ENCODE peak calls at places on chromosome 17, in nine cellular contexts. H, S, G, N, X, B, T, D and E are unnamed samples.

GRCh38 chr17:79997004-79997673 is 38.5 kb downstream of the TBC1D16 start:
- DNase-seq in H (no peak), S (no peak), G (no peak), N (no peak), X (no peak), B (no peak), T (no peak), D (no peak), E (no peak)

GRCh38 chr17:76811028-76811427 is 57.2 kb upstream of the MGAT5B start:
- DNase-seq in H (no peak), S (no peak), G (no peak), N (no peak), X (no peak), B (no peak), T (no peak), D (no peak), E (no peak)

GRCh38 chr17:79779088-79779529 is 1.2 kb downstream of the CBX2 start:
- DNase-seq in H (no peak), S (no peak), G (no peak), N (no peak), X (no peak), B (no peak), T (peak), D (no peak), E (no peak)

GRCh38 chr17:50691550-50692447 is 15.9 kb downstream of the ANKRD40 start:
- DNase-seq in H (no peak), S (no peak), G (no peak), N (no peak), X (no peak), B (no peak), T (no peak), D (peak), E (no peak)

GRCh38 chr17:61647044-61647443 is 56.0 kb upstream of the NACA2 start:
- DNase-seq in H (no peak), S (peak), G (no peak), N (peak), X (no peak), B (no peak), T (no peak), D (no peak), E (peak)

GRCh38 chr17:55641559-55642160 is 81.0 kb downstream of the TMEM100 start:
- DNase-seq in H (peak), S (peak), G (peak), N (peak), X (peak), B (peak), T (peak), D (peak), E (peak)

GRCh38 chr17:51000835-51001638 is 119.6 kb downstream of the SPAG9 start:
- DNase-seq in H (no peak), S (peak), G (peak), N (peak), X (no peak), B (no peak), T (no peak), D (no peak), E (peak)

GRCh38 chr17:28391401-28391800 is 14.6 kb downstream of the SLC46A1 start:
- DNase-seq in H (no peak), S (no peak), G (no peak), N (no peak), X (no peak), B (no peak), T (no peak), D (no peak), E (no peak)

GRCh38 chr17:43526886-43527648 is 19.1 kb downstream of the ETV4 start:
- DNase-seq in H (no peak), S (no peak), G (no peak), N (no peak), X (no peak), B (no peak), T (no peak), D (no peak), E (no peak)

GRCh38 chr17:53470626-53471025 is 352.1 kb upstream of the KIF2B start:
- DNase-seq in H (no peak), S (no peak), G (no peak), N (no peak), X (no peak), B (no peak), T (no peak), D (no peak), E (no peak)

GRCh38 chr17:7380321-7380720 is 568 bp upstream of the TNK1 start:
- DNase-seq in H (peak), S (peak), G (peak), N (peak), X (peak), B (no peak), T (peak), D (peak), E (peak)

GRCh38 chr17:7383371-7383741 is 2.5 kb downstream of the TNK1 start:
- DNase-seq in H (no peak), S (no peak), G (no peak), N (no peak), X (no peak), B (no peak), T (peak), D (no peak), E (no peak)

GRCh38 chr17:7379134-7379533 is 1.8 kb upstream of the TNK1 start:
- DNase-seq in H (no peak), S (no peak), G (no peak), N (no peak), X (no peak), B (no peak), T (no peak), D (no peak), E (no peak)

GRCh38 chr17:7382901-7383300 is 2.0 kb downstream of the TNK1 start:
- DNase-seq in H (no peak), S (no peak), G (no peak), N (no peak), X (no peak), B (no peak), T (peak), D (no peak), E (no peak)

GRCh38 chr17:7380855-7381683 is at the start of gene TNK1:
- DNase-seq in H (no peak), S (no peak), G (no peak), N (no peak), X (peak), B (no peak), T (peak), D (peak), E (no peak)
- H3K4me3 ChIP-seq in H (no peak), S (peak), G (peak), N (peak), X (peak), B (peak), T (peak), D (peak), E (peak)

DNA sequence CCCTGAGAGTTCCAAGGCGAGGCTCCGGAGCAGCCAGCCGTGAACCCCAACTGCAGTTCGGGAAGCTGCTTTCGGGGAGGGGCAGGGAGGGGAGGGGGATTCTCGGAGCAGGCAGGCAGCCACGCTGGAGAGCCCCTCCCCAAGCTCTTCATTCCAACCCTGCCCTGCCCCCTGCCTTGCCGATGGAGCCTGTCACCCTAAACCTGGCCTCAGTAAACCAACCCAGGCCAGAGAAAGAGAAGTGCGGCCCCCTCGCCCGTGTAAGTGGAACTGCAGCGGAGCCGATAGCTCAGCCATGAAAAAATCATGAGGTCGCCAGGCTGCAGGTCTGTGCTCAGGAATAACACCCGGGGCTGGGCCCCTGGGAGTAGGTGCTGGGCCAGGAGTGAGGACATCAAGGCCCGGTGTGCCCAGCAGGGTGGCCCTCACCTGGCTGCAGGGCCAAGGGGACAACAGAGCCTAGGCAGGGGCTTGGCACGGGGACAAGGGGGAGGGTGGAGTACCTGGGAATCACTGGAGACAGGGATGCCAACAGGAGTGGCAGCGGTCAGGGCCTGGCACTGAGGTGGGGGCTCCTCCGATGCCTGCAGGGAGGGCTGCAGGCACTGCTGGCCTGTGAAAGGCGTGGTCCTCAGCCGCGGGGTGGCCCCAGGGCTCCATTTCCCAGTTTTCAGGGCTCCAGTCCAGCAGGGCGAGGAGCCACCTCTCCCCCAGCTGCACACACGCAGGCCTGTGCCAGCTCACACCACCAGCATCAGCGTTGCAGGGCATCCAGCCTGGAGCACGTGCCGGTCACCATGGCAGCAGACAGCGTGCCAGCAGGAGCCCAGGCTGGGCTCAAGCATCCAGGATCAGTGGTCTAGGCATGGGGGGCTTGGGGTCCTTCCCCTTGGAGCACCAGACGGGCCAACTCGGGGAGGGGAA is 4.8 kb upstream of the FSCN2 start:
- DNase-seq in H (no peak), S (peak), G (no peak), N (peak), X (no peak), B (no peak), T (peak), D (peak), E (peak)
- TF ChIP-seq CTCF in H (no peak), S (peak), G (peak), N (peak), X (no peak), B (no peak), T (peak), D (no peak), E (peak)

GRCh38 chr17:64016974-64017373 is 3.5 kb downstream of the ICAM2 start:
- DNase-seq in H (no peak), S (no peak), G (no peak), N (no peak), X (no peak), B (no peak), T (no peak), D (no peak), E (no peak)
- H3K4me3 ChIP-seq in H (no peak), S (no peak), G (no peak), N (no peak), X (no peak), B (no peak), T (no peak), D (no peak), E (no peak)

DNA sequence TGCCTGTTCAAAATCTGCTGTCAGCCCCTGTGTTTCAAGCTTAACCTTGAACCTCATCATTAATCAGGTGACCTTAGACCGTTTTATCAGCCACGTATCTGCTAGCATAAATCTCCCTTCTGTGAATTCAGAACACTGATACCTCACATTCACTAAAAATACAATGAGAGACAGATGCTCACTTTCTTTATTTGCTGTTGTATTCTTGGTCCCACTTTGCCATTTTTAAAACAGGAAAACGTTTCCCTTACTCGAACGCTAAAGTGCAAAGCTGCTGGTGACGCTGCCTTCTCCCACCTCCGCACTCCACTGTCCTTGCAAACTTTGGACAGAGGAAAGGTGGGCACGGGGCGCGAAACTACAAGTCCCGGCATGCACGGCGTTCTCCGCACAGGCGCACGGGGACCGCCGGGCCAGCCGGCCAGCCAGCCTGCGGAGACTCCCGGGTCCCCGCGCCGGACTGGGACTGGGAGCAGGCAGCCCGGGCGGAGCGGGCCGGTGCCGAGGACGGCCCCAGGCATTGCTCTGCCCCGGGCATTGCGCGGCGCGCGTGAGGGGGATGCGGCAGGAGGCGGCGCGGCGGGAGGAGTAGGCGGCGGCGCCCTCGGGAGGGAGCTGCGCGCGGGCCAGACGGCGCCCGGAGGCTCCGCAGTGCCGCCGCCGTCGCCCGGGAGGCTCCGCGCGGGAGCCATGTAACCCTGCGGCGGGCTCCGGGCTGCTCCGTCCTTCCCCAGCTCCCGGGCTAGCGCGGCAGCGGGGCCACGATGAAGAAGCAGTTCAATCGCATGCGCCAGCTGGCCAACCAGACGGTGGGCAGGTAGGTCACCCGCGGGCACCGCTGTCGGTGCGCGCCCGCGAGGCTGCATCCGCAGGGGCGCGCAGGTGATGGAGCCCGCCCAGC is at the start of gene ARHGAP44:
- DNase-seq in H (peak), S (peak), G (peak), N (peak), X (peak), B (peak), T (peak), D (peak), E (peak)
- TF ChIP-seq CTCF in H (no peak), S (no peak), G (no peak), N (no peak), X (no peak), B (no peak), T (no peak), D (no peak), E (no peak)